ENCODE peak calls at places on chromosomes 13 and 19, in seven cellular contexts. V is astrocyte, H is ascending aorta, M is transverse colon, K is left ventricle myocardium inferior, X is PC-9, T is dorsolateral prefrontal cortex. P is an unnamed sample.

GRCh38 chr13:61255035-61255796 is 160.4 kb downstream of the PCDH20 start:
- DNase-seq in V (no peak), H (no peak), M (no peak), K (no peak), X (no peak), T (no peak), P (no peak)

GRCh38 chr13:28494861-28495585 is at the start of gene FLT1:
- DNase-seq in V (no peak), H (no peak), M (no peak), K (peak; percentile 77), X (no peak), T (peak; percentile 43), P (peak; percentile 67)

GRCh38 chr13:113969973-113970611 is 3.8 kb downstream of the C13orf46 start:
- DNase-seq in V (no peak), H (no peak), M (peak; percentile 76), K (peak; percentile 16), X (peak; percentile 78), T (no peak), P (peak; percentile 88)

GRCh38 chr13:94236876-94237275 is 242.6 kb downstream of the DCT start:
- DNase-seq in V (no peak), H (no peak), M (no peak), K (no peak), X (no peak), T (no peak), P (no peak)

GRCh38 chr13:77448689-77449088 is 86.8 kb upstream of the SCEL start:
- DNase-seq in V (no peak), H (peak; percentile 11), M (peak; percentile 8), K (no peak), X (no peak), T (no peak), P (peak; percentile 47)

GRCh38 chr19:677601-678380 is 1.6 kb downstream of the FSTL3 start:
- DNase-seq in V (peak; percentile 58), H (no peak), M (no peak), K (no peak), X (peak; percentile 54), T (no peak), P (no peak)

GRCh38 chr13:51070005-51070649 is 40.9 kb downstream of the C13orf42 start:
- DNase-seq in V (peak; percentile 51), H (no peak), M (peak; percentile 84), K (peak; percentile 85), X (peak; percentile 64), T (peak; percentile 90), P (peak; percentile 87)

GRCh38 chr19:38617764-38618589 is at the start of gene MAP4K1:
- DNase-seq in V (no peak), H (no peak), M (peak; percentile 78), K (peak; percentile 37), X (no peak), T (peak; percentile 29), P (peak; percentile 67)

GRCh38 chr19:12365372-12366162 is at the start of gene ZNF442:
- DNase-seq in V (peak; percentile 92), H (peak; percentile 84), M (peak; percentile 95), K (peak; percentile 97), X (peak; percentile 78), T (peak; percentile 98), P (peak; percentile 94)

GRCh38 chr19:16587031-16588023 is 15.1 kb upstream of the SLC35E1 start:
- DNase-seq in V (peak; percentile 58), H (no peak), M (peak; percentile 66), K (no peak), X (no peak), T (no peak), P (peak; percentile 75)

GRCh38 chr13:102983496-102983895 is 82.7 kb downstream of the SLC10A2 start:
- DNase-seq in V (no peak), H (no peak), M (no peak), K (no peak), X (peak; percentile 83), T (no peak), P (no peak)

GRCh38 chr13:84607614-84608013 is 725.3 kb upstream of the SLITRK1 start:
- DNase-seq in V (peak; percentile 86), H (no peak), M (no peak), K (no peak), X (no peak), T (no peak), P (no peak)

DNA sequence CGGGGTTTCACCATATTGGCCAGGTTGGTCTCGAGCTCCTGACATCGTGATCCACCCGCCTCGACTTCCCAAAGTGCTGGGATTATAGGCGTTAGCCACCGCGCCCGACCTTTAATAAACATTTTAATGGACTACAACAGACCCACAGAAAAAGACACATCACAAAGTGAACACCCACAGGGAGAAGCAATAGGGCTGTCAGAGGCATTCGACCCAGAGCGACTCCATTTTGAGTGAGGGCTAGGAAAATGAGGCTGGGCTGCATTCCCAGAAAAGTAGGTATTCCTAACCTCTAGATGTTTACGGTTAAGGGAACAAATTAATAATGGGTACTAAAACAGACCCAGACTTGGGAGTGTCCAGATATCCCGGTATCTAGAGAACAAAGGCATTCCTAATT is 1.0 kb upstream of the ZNF8 start:
- DNase-seq in V (no peak), H (no peak), M (no peak), K (no peak), X (no peak), T (no peak), P (no peak)
- H3K27ac ChIP-seq in V (peak overlapping the region; percentile 93), H (peak overlapping the region; percentile 77), M (peak overlapping the region; percentile 89), K (peak overlapping the region; percentile 98), X (no peak overlapping the region), T (peak overlapping the region; percentile 91), P (peak overlapping the region; percentile 91)

GRCh38 chr19:51490676-51491075 is 10.9 kb downstream of the SIGLEC12 start:
- DNase-seq in V (no peak), H (no peak), M (no peak), K (no peak), X (no peak), T (no peak), P (no peak)
- TF ChIP-seq CTCF in V (no peak), H (no peak), M (no peak), K (no peak), X (no peak), T (no peak), P (no peak)

GRCh38 chr13:39385621-39386231 is 217.3 kb downstream of the LHFPL6 start:
- DNase-seq in V (peak; percentile 93), H (no peak), M (no peak), K (no peak), X (no peak), T (no peak), P (no peak)
- H3K27ac ChIP-seq in V (peak overlapping the region; percentile 33), H (peak overlapping the region; percentile 50), M (peak overlapping the region; percentile 22), K (peak overlapping the region; percentile 60), X (no peak overlapping the region), T (no peak overlapping the region), P (no peak overlapping the region)

DNA sequence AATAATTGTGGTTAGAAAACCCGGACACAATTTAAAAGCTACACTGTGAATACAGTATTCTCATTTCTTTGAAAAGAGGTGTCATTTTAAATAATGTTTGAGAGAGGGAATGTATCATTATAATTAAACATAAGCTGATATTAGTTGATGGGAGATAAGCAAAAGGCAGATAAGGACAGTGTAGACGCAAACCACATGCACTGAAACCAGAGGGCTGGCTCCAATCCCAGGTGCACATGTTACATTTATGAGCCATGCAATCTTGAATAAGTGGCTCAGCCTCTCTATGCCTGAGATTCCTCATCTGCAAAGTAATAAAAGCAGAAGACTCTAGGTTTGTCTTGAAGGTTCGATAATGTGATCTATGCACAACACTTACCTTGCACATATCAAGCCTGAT is 238.7 kb downstream of the EFNB2 start:
- DNase-seq in V (peak; percentile 48), H (no peak), M (no peak), K (no peak), X (no peak), T (no peak), P (no peak)
- TF ChIP-seq CTCF in V (no peak), H (no peak), M (no peak), K (no peak), X (no peak), T (no peak), P (no peak)

DNA sequence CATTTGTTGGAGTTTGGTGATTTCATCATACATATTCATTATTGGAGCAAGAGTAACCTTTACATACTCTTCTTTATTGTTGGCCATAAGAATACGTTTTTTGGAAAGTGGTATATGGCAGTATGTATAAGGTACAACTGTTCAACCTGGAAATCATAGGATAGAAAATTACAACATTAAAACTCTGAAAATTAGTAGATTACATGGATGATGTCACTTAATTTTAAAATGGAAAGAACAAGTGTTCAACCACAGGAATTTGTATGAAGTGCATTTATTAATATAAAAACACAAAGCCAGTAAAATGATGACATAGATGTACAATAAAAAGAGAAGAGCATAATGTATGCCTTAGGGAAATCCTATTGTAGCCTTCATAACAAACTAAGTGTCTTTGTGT is 7.3 kb upstream of the ZNF155 start:
- DNase-seq in V (no peak), H (no peak), M (no peak), K (no peak), X (no peak), T (no peak), P (no peak)
- H3K27ac ChIP-seq in V (no peak overlapping the region), H (no peak overlapping the region), M (no peak overlapping the region), K (no peak overlapping the region), X (no peak overlapping the region), T (no peak overlapping the region), P (no peak overlapping the region)

DNA sequence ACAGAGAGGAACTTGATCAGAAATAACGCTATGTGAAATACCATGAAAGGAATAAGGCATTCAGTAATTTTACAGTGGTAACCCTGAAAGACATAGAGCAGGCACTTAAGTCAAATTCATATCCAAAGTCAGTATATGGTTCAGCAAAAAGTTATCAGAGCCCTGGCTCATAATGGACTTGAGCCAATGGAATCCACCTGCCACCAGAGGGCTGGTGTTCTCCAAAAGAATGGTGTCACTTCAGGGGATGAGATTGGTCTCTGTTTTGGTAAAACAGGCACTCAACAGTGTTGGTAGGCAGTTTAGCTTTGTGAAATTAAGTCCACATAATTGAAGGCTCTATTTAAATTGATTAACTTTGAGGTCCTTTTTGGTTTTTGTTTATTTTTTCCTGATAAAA is 93.9 kb downstream of the LIG4 start:
- DNase-seq in V (no peak), H (no peak), M (no peak), K (no peak), X (no peak), T (no peak), P (no peak)
- TF ChIP-seq CTCF in V (no peak), H (no peak), M (no peak), K (no peak), X (no peak), T (no peak), P (no peak)